ENCODE peak calls at places on chromosomes 6 and 20, in seven cellular contexts. L, N, Z, H, Y, G and V are unnamed samples.
A peak's percentile ranks its signal among the peaks of the same experiment; 100 is the strongest.

GRCh38 chr6:33886673-33887144 is 82.9 kb upstream of the MLN start:
- DNase-seq in Z (no peak), Y (no peak), G (no peak), N (no peak), H (no peak), L (peak; percentile 87), V (no peak)

GRCh38 chr20:44180814-44181213 is 6.2 kb downstream of the JPH2 start:
- DNase-seq in G (no peak), H (no peak), N (no peak), Y (no peak), Z (no peak), L (no peak), V (no peak)

GRCh38 chr6:82910394-82910793 is 155.2 kb downstream of the UBE3D start:
- DNase-seq in Z (no peak), Y (no peak), L (no peak), G (no peak), H (no peak), N (no peak), V (no peak)

GRCh38 chr20:37990571-37991151 is 42.6 kb downstream of the TTI1 start:
- DNase-seq in Y (peak; percentile 61), H (no peak), Z (peak; percentile 94), N (peak; percentile 41), G (peak; percentile 67), L (peak; percentile 83), V (no peak)

GRCh38 chr6:81130969-81131368 is 621.5 kb downstream of the TENT5A start:
- DNase-seq in L (no peak), Z (peak; percentile 97), H (no peak), G (no peak), N (no peak), Y (no peak), V (no peak)

GRCh38 chr6:126643352-126643751 is 303.4 kb downstream of the CENPW start:
- DNase-seq in N (no peak), L (no peak), Y (no peak), Z (no peak), H (no peak), G (no peak), V (no peak)

GRCh38 chr6:43246301-43247114 is 3.2 kb downstream of the TTBK1 start:
- DNase-seq in N (no peak), Z (no peak), Y (peak; percentile 39), L (no peak), H (no peak), G (peak; percentile 39), V (no peak)

GRCh38 chr6:102732908-102733307 is 1339.4 kb downstream of the GRIK2 start:
- DNase-seq in N (no peak), L (peak; percentile 37), H (no peak), G (no peak), Z (no peak), Y (no peak), V (no peak)

GRCh38 chr20:22729180-22729579 is 144.8 kb upstream of the FOXA2 start:
- DNase-seq in N (no peak), G (peak; percentile 70), Y (no peak), H (no peak), Z (no peak), L (peak; percentile 15), V (no peak)

GRCh38 chr6:97361286-97361685 is 78.3 kb upstream of the MMS22L start:
- DNase-seq in N (no peak), Y (no peak), G (no peak), L (no peak), Z (no peak), H (no peak), V (no peak)

GRCh38 chr6:25311251-25311910 is 32.2 kb downstream of the CARMIL1 start:
- DNase-seq in H (no peak), G (peak; percentile 73), N (no peak), Y (no peak), L (peak; percentile 80), Z (no peak), V (no peak)

GRCh38 chr6:2986722-2987196 is 12.9 kb upstream of the NQO2 start:
- DNase-seq in N (no peak), Z (no peak), Y (no peak), L (peak; percentile 98), G (no peak), H (no peak), V (no peak)

GRCh38 chr20:17471606-17472187 is 59.5 kb downstream of the BFSP1 start:
- DNase-seq in H (no peak), N (no peak), L (no peak), Z (no peak), G (no peak), Y (no peak), V (no peak)

GRCh38 chr6:97626586-97627441 is 343.8 kb upstream of the MMS22L start:
- DNase-seq in L (peak; percentile 3), G (no peak), Z (peak; percentile 49), N (no peak), Y (no peak), H (peak; percentile 39), V (no peak)

GRCh38 chr20:9392892-9393857 is 121.2 kb upstream of the LAMP5 start:
- DNase-seq in N (no peak), L (peak; percentile 68), H (peak; percentile 9), Y (no peak), G (peak; percentile 55), Z (peak; percentile 75), V (no peak)

GRCh38 chr6:1972961-1973360 is 272.4 kb downstream of the GMDS start:
- DNase-seq in N (no peak), L (peak; percentile 65), Y (no peak), G (no peak), H (no peak), Z (no peak), V (no peak)

GRCh38 chr20:14069796-14070195 is 74.5 kb downstream of the MACROD2 start:
- DNase-seq in Y (no peak), H (no peak), Z (no peak), N (no peak), L (peak; percentile 81), G (peak; percentile 48), V (no peak)

GRCh38 chr6:156617376-156617775 is 159.8 kb upstream of the ARID1B start:
- DNase-seq in L (no peak), G (no peak), H (no peak), Y (no peak), Z (peak; percentile 77), N (no peak), V (no peak)

GRCh38 chr6:125913864-125914351 is 42.7 kb upstream of the HINT3 start:
- DNase-seq in H (no peak), Y (no peak), L (peak; percentile 99), G (peak; percentile 19), N (no peak), Z (peak; percentile 12), V (no peak)

GRCh38 chr6:21469213-21469612 is 124.3 kb upstream of the SOX4 start:
- DNase-seq in Z (no peak), L (no peak), H (no peak), G (no peak), Y (no peak), N (no peak), V (no peak)

GRCh38 chr6:156273065-156273711 is 504.0 kb upstream of the ARID1B start:
- DNase-seq in Z (no peak), H (no peak), G (no peak), L (no peak), N (no peak), Y (no peak), V (no peak)

GRCh38 chr20:53149184-53149651 is 177.1 kb downstream of the TSHZ2 start:
- DNase-seq in H (no peak), N (no peak), G (no peak), Z (no peak), L (no peak), Y (no peak), V (no peak)